ENCODE peak calls at places on chromosomes 16 and 17, in five cellular contexts. B, Q, N, J and X are unnamed samples.

GRCh38 chr17:78745407-78746088 is 36.5 kb downstream of the CYTH1 start:
- DNase-seq in B (no peak), J (no peak), Q (no peak), N (no peak), X (no peak)

GRCh38 chr16:9050102-9050830 is 41.2 kb upstream of the HAPSTR1 start:
- DNase-seq in B (no peak), N (no peak), J (no peak), Q (no peak), X (no peak)

GRCh38 chr17:80115159-80115558 is 13.8 kb downstream of the GAA start:
- DNase-seq in Q (no peak), J (no peak), N (no peak), B (no peak), X (no peak)

GRCh38 chr17:52079496-52079895 is 79.0 kb downstream of the CA10 start:
- DNase-seq in Q (no peak), J (no peak), N (no peak), B (no peak), X (no peak)

GRCh38 chr17:39166437-39167335 is 725 bp upstream of the ARL5C start:
- DNase-seq in B (no peak), J (no peak), N (no peak), Q (no peak), X (no peak)

GRCh38 chr16:1494129-1494640 is 1.0 kb downstream of the TELO2 start:
- DNase-seq in N (no peak), J (peak; percentile 80), Q (peak; percentile 62), B (peak; percentile 44), X (no peak)

GRCh38 chr17:35245196-35245486 is 2.3 kb downstream of the SLFN5 start:
- DNase-seq in N (no peak), B (no peak), J (no peak), Q (no peak), X (no peak)

GRCh38 chr17:32127156-32127897 is 15.0 kb upstream of the RHOT1 start:
- DNase-seq in N (peak; percentile 69), J (peak; percentile 90), Q (peak; percentile 76), B (peak; percentile 85), X (peak; percentile 80)

GRCh38 chr17:75773808-75774470 is 8.9 kb upstream of the GALK1 start:
- DNase-seq in J (peak; percentile 69), N (no peak), B (no peak), Q (peak; percentile 23), X (no peak)

GRCh38 chr17:46003907-46004748 is 5.1 kb downstream of the STH start:
- DNase-seq in Q (no peak), B (peak; percentile 84), N (no peak), J (no peak), X (no peak)

GRCh38 chr17:68103148-68103547 is 67.6 kb downstream of the KPNA2 start:
- DNase-seq in N (no peak), Q (no peak), B (no peak), J (no peak), X (no peak)

GRCh38 chr17:63450551-63450950 is 4.4 kb upstream of the CYB561 start:
- DNase-seq in J (no peak), B (no peak), N (no peak), Q (no peak), X (peak; percentile 61)

GRCh38 chr16:22126037-22126558 is 33.8 kb downstream of the VWA3A start:
- DNase-seq in Q (no peak), N (no peak), J (no peak), B (no peak), X (no peak)

GRCh38 chr16:11890231-11890630 is 25.5 kb downstream of the GSPT1 start:
- DNase-seq in J (no peak), B (no peak), N (no peak), Q (no peak), X (no peak)
- H3K4me3 ChIP-seq in J (no peak overlapping the region), B (no peak overlapping the region), N (no peak overlapping the region), Q (no peak overlapping the region), X (no peak overlapping the region)

GRCh38 chr17:292016-292415 is 60.6 kb downstream of the RPH3AL start:
- DNase-seq in B (no peak), J (no peak), Q (no peak), N (no peak), X (no peak)

GRCh38 chr17:288802-289356 is 63.7 kb downstream of the RPH3AL start:
- DNase-seq in Q (peak; percentile 2), N (no peak), B (no peak), J (peak; percentile 38), X (no peak)

GRCh38 chr17:290121-290521 is 62.5 kb downstream of the RPH3AL start:
- DNase-seq in Q (no peak), J (no peak), B (no peak), N (no peak), X (no peak)

GRCh38 chr17:290626-291025 is 62.0 kb downstream of the RPH3AL start:
- DNase-seq in N (no peak), B (no peak), Q (no peak), J (no peak), X (no peak)

GRCh38 chr17:289409-289808 is 63.2 kb downstream of the RPH3AL start:
- DNase-seq in B (no peak), J (peak; percentile 53), N (no peak), Q (peak; percentile 7), X (peak; percentile 26)
- H3K4me1 ChIP-seq in B (no peaks in the 10 kb centered on the region), J (no peaks in the 10 kb centered on the region), N (no peaks in the 10 kb centered on the region), Q (no peaks in the 10 kb centered on the region), X (no peaks in the 10 kb centered on the region)

GRCh38 chr17:28722413-28723158 is 2.8 kb downstream of the RPL23A start:
- DNase-seq in Q (no peak), B (no peak), N (no peak), J (no peak), X (no peak)
- H3K4me3 ChIP-seq in Q (no peak overlapping the region), B (peak overlapping the region; percentile 98), N (peak overlapping the region; percentile 95), J (no peak overlapping the region), X (no peak overlapping the region)

DNA sequence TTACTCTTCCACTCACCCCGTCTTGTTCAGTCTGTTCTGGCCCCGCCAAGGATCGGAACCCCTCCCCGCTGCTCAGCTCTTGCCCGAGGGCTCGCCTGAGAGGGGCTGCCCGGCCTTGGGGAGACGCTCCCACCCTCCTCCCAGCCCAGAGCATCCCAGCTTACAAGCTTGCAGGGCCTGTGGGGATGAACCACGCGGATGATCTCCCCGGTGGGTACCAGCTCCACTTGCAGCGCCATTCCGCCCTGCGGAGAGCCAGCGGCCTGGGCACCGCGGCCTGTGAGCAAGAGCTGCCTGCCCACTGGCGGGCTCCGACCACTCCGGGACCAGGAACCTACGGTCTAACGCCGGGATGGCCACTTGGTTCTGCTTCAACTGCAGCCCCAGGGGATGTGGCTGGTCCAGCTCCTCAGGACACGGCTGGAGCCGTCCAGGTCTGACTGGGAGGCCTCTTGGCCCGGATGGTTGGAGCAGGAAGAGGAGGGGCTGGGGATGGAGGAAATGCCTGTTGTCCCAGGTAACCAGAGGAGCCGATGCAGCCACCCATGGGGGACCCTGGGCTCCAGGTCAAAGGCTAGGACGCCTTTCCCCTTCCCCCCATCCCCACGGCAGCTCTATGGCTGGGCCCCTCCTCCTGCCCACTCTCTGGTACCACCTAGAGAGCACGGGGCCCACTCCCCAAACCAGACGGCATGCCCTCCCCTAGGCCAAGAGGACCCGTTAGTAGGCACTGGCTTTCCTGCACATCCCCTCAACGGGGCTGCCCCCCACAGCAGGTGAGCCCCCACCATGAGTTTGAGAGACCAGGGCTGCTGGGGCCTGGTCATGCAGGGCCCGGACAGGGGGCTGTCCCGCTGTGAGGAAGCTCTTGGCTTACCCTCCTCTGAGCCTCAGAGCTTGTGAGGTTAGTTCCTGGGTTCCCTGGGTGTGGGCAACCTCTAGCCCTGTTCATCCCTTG is at the start of gene MYO1C:
- DNase-seq in J (no peak), N (no peak), B (no peak), Q (peak; percentile 46), X (no peak)
- H3K4me1 ChIP-seq in J (peaks cover 31% of the 10 kb centered on the region), N (peaks cover 14% of the 10 kb centered on the region), B (peaks cover 75% of the 10 kb centered on the region), Q (no peaks in the 10 kb centered on the region), X (peaks cover 30% of the 10 kb centered on the region)